ENCODE peak calls at places on chromosome 7, in four cellular contexts. B, A, V and L are unnamed samples.

GRCh38 chr7:42262907-42263466 is 26.0 kb upstream of the GLI3 start:
- DNase-seq in A (no peak), V (no peak), B (no peak), L (no peak)

GRCh38 chr7:24017519-24017918 is 266.5 kb upstream of the NPY start:
- DNase-seq in A (no peak), B (no peak), V (no peak), L (no peak)

GRCh38 chr7:36130236-36130945 is 22.7 kb upstream of the EEPD1 start:
- DNase-seq in B (no peak), V (no peak), A (no peak), L (no peak)

GRCh38 chr7:7183833-7184463 is 1.6 kb downstream of the C1GALT1 start:
- DNase-seq in V (no peak), A (no peak), B (no peak), L (no peak)

GRCh38 chr7:408651-409343 is 110.8 kb downstream of the PDGFA start:
- DNase-seq in A (no peak), V (no peak), B (peak; percentile 4), L (no peak)

GRCh38 chr7:106731207-106731606 is 70.2 kb upstream of the CCDC71L start:
- DNase-seq in A (no peak), V (no peak), B (no peak), L (peak; percentile 91)

GRCh38 chr7:40840990-40841389 is 706.2 kb downstream of the SUGCT start:
- DNase-seq in V (no peak), A (no peak), B (no peak), L (no peak)

GRCh38 chr7:84450802-84451201 is 256.2 kb upstream of the SEMA3A start:
- DNase-seq in B (no peak), A (no peak), V (no peak), L (no peak)

GRCh38 chr7:139246905-139247304 is 15.9 kb downstream of the UBN2 start:
- DNase-seq in V (no peak), A (no peak), B (no peak), L (no peak)

GRCh38 chr7:136386876-136387275 is 409.7 kb upstream of the MTPN start:
- DNase-seq in B (no peak), V (no peak), A (no peak), L (no peak)

GRCh38 chr7:42151309-42151708 is 85.7 kb downstream of the GLI3 start:
- DNase-seq in V (no peak), A (no peak), B (no peak), L (no peak)

GRCh38 chr7:87534072-87534471 is 58.6 kb upstream of the ABCB4 start:
- DNase-seq in V (no peak), A (no peak), B (no peak), L (no peak)

GRCh38 chr7:40604601-40605438 is 470.0 kb downstream of the SUGCT start:
- DNase-seq in A (peak; percentile 7), B (peak; percentile 74), V (peak; percentile 29), L (no peak)

GRCh38 chr7:111763221-111763791 is 201.0 kb upstream of the IMMP2L start:
- DNase-seq in B (peak; percentile 54), V (peak; percentile 42), A (no peak), L (no peak)

GRCh38 chr7:130721486-130722277 is 12.3 kb downstream of the KLF14 start:
- DNase-seq in A (peak; percentile 63), B (peak; percentile 70), V (peak; percentile 49), L (no peak)

GRCh38 chr7:2558620-2559282 is at the start of gene IQCE:
- DNase-seq in A (peak; percentile 95), B (peak; percentile 98), V (peak; percentile 81), L (peak; percentile 33)

GRCh38 chr7:117269895-117270294 is 53.0 kb downstream of the WNT2 start:
- DNase-seq in B (no peak), A (no peak), V (no peak), L (no peak)

GRCh38 chr7:157140118-157140905 is 1.6 kb downstream of the UBE3C start:
- DNase-seq in A (no peak), B (no peak), V (no peak), L (no peak)

GRCh38 chr7:135441791-135442190 is 68.1 kb downstream of the CNOT4 start:
- DNase-seq in B (no peak), V (no peak), A (no peak), L (no peak)

GRCh38 chr7:22329816-22330524 is 27.0 kb downstream of the RAPGEF5 start:
- DNase-seq in A (no peak), B (no peak), V (no peak), L (no peak)

GRCh38 chr7:73970801-73971229 is 57.2 kb upstream of the ELN start:
- DNase-seq in A (no peak), V (no peak), B (no peak), L (no peak)

GRCh38 chr7:159019111-159019510 is 125.6 kb downstream of the VIPR2 start:
- DNase-seq in B (no peak), V (no peak), A (no peak), L (no peak)

GRCh38 chr7:155918720-155919399 is 106.6 kb upstream of the SHH start:
- DNase-seq in V (peak; percentile 66), A (no peak), B (no peak), L (no peak)

GRCh38 chr7:26348987-26349809 is 57.5 kb downstream of the SNX10 start:
- DNase-seq in V (no peak), A (no peak), B (no peak), L (no peak)

GRCh38 chr7:28754027-28754426 is 204.1 kb downstream of the TRIL start:
- DNase-seq in V (no peak), A (no peak), B (no peak), L (no peak)

GRCh38 chr7:1558181-1558811 is 2.3 kb upstream of the TMEM184A start:
- DNase-seq in B (peak; percentile 48), A (no peak), V (peak; percentile 32), L (no peak)

GRCh38 chr7:27420702-27421101 is 178.1 kb downstream of the EVX1 start:
- DNase-seq in A (no peak), B (no peak), V (no peak), L (no peak)

GRCh38 chr7:25105911-25106310 is 19.1 kb downstream of the CYCS start:
- DNase-seq in A (no peak), B (no peak), V (no peak), L (no peak)

GRCh38 chr7:144670251-144670650 is 165.6 kb downstream of the TPK1 start:
- DNase-seq in V (no peak), A (no peak), B (no peak), L (no peak)

GRCh38 chr7:37550426-37550825 is 101.8 kb upstream of the ELMO1 start:
- DNase-seq in A (no peak), B (no peak), V (no peak), L (no peak)

GRCh38 chr7:84529480-84530205 is 335.1 kb upstream of the SEMA3A start:
- DNase-seq in A (no peak), V (no peak), B (no peak), L (no peak)

GRCh38 chr7:1886361-1887064 is 216.4 kb downstream of the ELFN1 start:
- DNase-seq in B (no peak), A (no peak), V (no peak), L (no peak)

GRCh38 chr7:41965951-41966505 is 263.1 kb upstream of the INHBA start:
- DNase-seq in A (no peak), V (no peak), B (no peak), L (no peak)

GRCh38 chr7:69967152-69967591 is 368.9 kb downstream of the AUTS2 start:
- DNase-seq in A (no peak), V (no peak), B (no peak), L (no peak)

GRCh38 chr7:29556405-29557195 is 7.0 kb upstream of the PRR15 start:
- DNase-seq in B (no peak), V (no peak), A (no peak), L (no peak)

GRCh38 chr7:301291-302053 is 11.5 kb downstream of the FOXL3 start:
- DNase-seq in V (no peak), B (no peak), A (no peak), L (no peak)

GRCh38 chr7:90574820-90575187 is 21.3 kb upstream of the CDK14 start:
- DNase-seq in V (no peak), A (no peak), B (no peak), L (no peak)

GRCh38 chr7:90574136-90574819 is 21.8 kb upstream of the CDK14 start:
- DNase-seq in V (no peak), B (no peak), A (no peak), L (no peak)

GRCh38 chr7:90569368-90569767 is 26.8 kb upstream of the CDK14 start:
- DNase-seq in B (no peak), A (no peak), V (no peak), L (no peak)

GRCh38 chr7:90568213-90568612 is 27.9 kb upstream of the CDK14 start:
- DNase-seq in A (no peak), B (no peak), V (no peak), L (no peak)

GRCh38 chr7:90570373-90570959 is 25.7 kb upstream of the CDK14 start:
- DNase-seq in B (no peak), A (no peak), V (no peak), L (no peak)
- TF ChIP-seq NR2C2 in B (no peak), A (no peak), V (no peak), L (no peak)

GRCh38 chr7:55019329-55019690 is 493 bp downstream of the EGFR start:
- DNase-seq in A (no peak), B (peak; percentile 67), V (no peak), L (no peak)
- TF ChIP-seq NR2C2 in A (no peak), B (no peak), V (no peak), L (no peak)

GRCh38 chr7:31108097-31108657 is 56.1 kb downstream of the ADCYAP1R1 start:
- DNase-seq in B (no peak), A (no peak), V (no peak), L (no peak)
- TF ChIP-seq NR2C2 in B (no peak), A (no peak), V (no peak), L (no peak)

GRCh38 chr7:85554294-85554877 is 367.5 kb upstream of the SEMA3D start:
- DNase-seq in B (no peak), A (peak; percentile 44), V (peak; percentile 59), L (no peak)
- TF ChIP-seq NR2C2 in B (no peak), A (no peak), V (no peak), L (no peak)